ENCODE peak calls at places on chromosomes 1 and 21, in six cellular contexts. P is amniotic stem cell; E is fibroblast of the conjunctiva; J is effector memory CD8-positive, alpha-beta T cell; S is T-helper 2 cell; O is T-helper 9 cell. N is an unnamed sample.

GRCh38 chr1:108017698-108018097 is 52.7 kb upstream of the VAV3 start:
- DNase-seq in S (no peak), E (no peak), O (no peak), J (no peak), P (no peak), N (no peak)

GRCh38 chr1:20447794-20448193 is 38.2 kb downstream of the CAMK2N1 start:
- DNase-seq in P (no peak), S (no peak), J (no peak), O (no peak), E (no peak), N (no peak)

GRCh38 chr1:248000169-248000568 is 13.3 kb upstream of the OR2L5 start:
- DNase-seq in O (no peak), P (no peak), S (no peak), E (no peak), J (no peak), N (no peak)

GRCh38 chr1:66446261-66447001 is 87.5 kb upstream of the SGIP1 start:
- DNase-seq in E (peak; percentile 69), O (no peak), S (no peak), P (no peak), J (peak; percentile 64), N (no peak)

GRCh38 chr1:9793291-9793690 is 30.5 kb downstream of the CLSTN1 start:
- DNase-seq in S (no peak), J (no peak), O (no peak), E (no peak), P (no peak), N (no peak)

GRCh38 chr1:236421850-236422516 is 27.9 kb downstream of the EDARADD start:
- DNase-seq in P (no peak), S (no peak), J (no peak), O (no peak), E (no peak), N (no peak)

GRCh38 chr1:232031156-232031555 is 404.6 kb downstream of the DISC1 start:
- DNase-seq in J (no peak), P (no peak), O (no peak), E (no peak), S (no peak), N (no peak)

GRCh38 chr1:109803901-109804331 is 40.2 kb upstream of the EPS8L3 start:
- DNase-seq in J (no peak), O (no peak), P (no peak), E (no peak), S (no peak), N (no peak)

GRCh38 chr1:57307382-57307781 is 116.5 kb downstream of the DAB1 start:
- DNase-seq in P (no peak), J (peak; percentile 48), O (peak; percentile 62), S (no peak), E (no peak), N (no peak)

GRCh38 chr21:44955141-44955802 is 15.4 kb downstream of the SLX9 start:
- DNase-seq in J (no peak), O (no peak), S (no peak), E (no peak), P (no peak), N (no peak)

GRCh38 chr1:151990856-151991198 is 2.8 kb downstream of the S100A10 start:
- DNase-seq in S (no peak), P (no peak), O (no peak), J (no peak), E (no peak), N (no peak)

GRCh38 chr1:193589597-193590040 is 403.2 kb upstream of the B3GALT2 start:
- DNase-seq in J (no peak), S (no peak), E (peak; percentile 23), P (peak; percentile 3), O (no peak), N (no peak)

GRCh38 chr1:153534933-153535663 is 693 bp downstream of the S100A6 start:
- DNase-seq in J (no peak), E (peak; percentile 66), S (no peak), O (no peak), P (no peak), N (no peak)

GRCh38 chr1:58780586-58781452 is 3.0 kb downstream of the JUN start:
- DNase-seq in J (peak; percentile 54), E (no peak), S (no peak), O (peak; percentile 20), P (no peak), N (peak; percentile 25)

GRCh38 chr21:46077674-46078101 is 20.2 kb upstream of the COL6A2 start:
- DNase-seq in E (no peak), P (no peak), O (no peak), J (no peak), S (no peak), N (no peak)

GRCh38 chr1:167066333-167067122 is 23.6 kb downstream of the GPA33 start:
- DNase-seq in E (no peak), P (no peak), J (peak; percentile 83), O (peak; percentile 77), S (peak; percentile 60), N (peak; percentile 71)